ENCODE peak calls at places on chromosomes 3 and 15, in six cellular contexts. One of them, this sample, is unnamed. For H3K9me3 and H3K4me1, the result is how much of the 10 kb centered on the place peaks cover.

GRCh38 chr15:31925541-31925940 is 104.8 kb upstream of the CHRNA7 start:
- DNase-seq in mammary epithelial cell: no peak
- DNase-seq in neuronal stem cell: no peak
- DNase-seq in lower lobe of right lung: no peak
- DNase-seq in aorta: no peak
- DNase-seq in body of pancreas: no peak
- DNase-seq in this sample: no peak

GRCh38 chr3:4503050-4503449 is 9.9 kb downstream of the ITPR1 start:
- DNase-seq in mammary epithelial cell: no peak
- DNase-seq in neuronal stem cell: no peak
- DNase-seq in lower lobe of right lung: no peak
- DNase-seq in aorta: no peak
- DNase-seq in body of pancreas: no peak
- DNase-seq in this sample: no peak

GRCh38 chr3:82033186-82033585 is 271.7 kb upstream of the GBE1 start:
- DNase-seq in mammary epithelial cell: no peak
- DNase-seq in neuronal stem cell: no peak
- DNase-seq in lower lobe of right lung: no peak
- DNase-seq in aorta: no peak
- DNase-seq in body of pancreas: no peak
- DNase-seq in this sample: no peak

GRCh38 chr3:99013794-99014315 is 112.4 kb upstream of the DCBLD2 start:
- DNase-seq in mammary epithelial cell: peak
- DNase-seq in neuronal stem cell: no peak
- DNase-seq in lower lobe of right lung: no peak
- DNase-seq in aorta: no peak
- DNase-seq in body of pancreas: no peak
- DNase-seq in this sample: no peak

GRCh38 chr3:13718437-13718836 is 161.4 kb downstream of the WNT7A start:
- DNase-seq in mammary epithelial cell: no peak
- DNase-seq in neuronal stem cell: no peak
- DNase-seq in lower lobe of right lung: no peak
- DNase-seq in aorta: peak
- DNase-seq in body of pancreas: no peak
- DNase-seq in this sample: no peak

GRCh38 chr15:47196057-47196456 is 521.2 kb upstream of the SEMA6D start:
- DNase-seq in mammary epithelial cell: peak
- DNase-seq in neuronal stem cell: peak
- DNase-seq in lower lobe of right lung: peak
- DNase-seq in aorta: peak
- DNase-seq in body of pancreas: peak
- DNase-seq in this sample: peak

GRCh38 chr3:85821130-85821756 is 862.5 kb downstream of the CADM2 start:
- DNase-seq in mammary epithelial cell: peak
- DNase-seq in neuronal stem cell: peak
- DNase-seq in lower lobe of right lung: no peak
- DNase-seq in aorta: no peak
- DNase-seq in body of pancreas: peak
- DNase-seq in this sample: no peak

GRCh38 chr3:187841552-187841951 is 96.3 kb upstream of the BCL6 start:
- DNase-seq in mammary epithelial cell: peak
- DNase-seq in neuronal stem cell: peak
- DNase-seq in lower lobe of right lung: no peak
- DNase-seq in aorta: no peak
- DNase-seq in body of pancreas: no peak
- DNase-seq in this sample: no peak

GRCh38 chr3:134473868-134474546 is 11.8 kb downstream of the ANAPC13 start:
- DNase-seq in mammary epithelial cell: peak
- DNase-seq in neuronal stem cell: peak
- DNase-seq in lower lobe of right lung: no peak
- DNase-seq in aorta: peak
- DNase-seq in body of pancreas: peak
- DNase-seq in this sample: peak

GRCh38 chr3:14265246-14265962 is 86.8 kb downstream of the LSM3 start:
- DNase-seq in mammary epithelial cell: no peak
- DNase-seq in neuronal stem cell: no peak
- DNase-seq in lower lobe of right lung: no peak
- DNase-seq in aorta: peak
- DNase-seq in body of pancreas: no peak
- DNase-seq in this sample: no peak

GRCh38 chr3:55483196-55484095 is 3.7 kb downstream of the WNT5A start:
- DNase-seq in mammary epithelial cell: no peak
- DNase-seq in neuronal stem cell: peak
- DNase-seq in lower lobe of right lung: no peak
- DNase-seq in aorta: no peak
- DNase-seq in body of pancreas: no peak
- DNase-seq in this sample: no peak

GRCh38 chr3:194572131-194572789 is 61.0 kb downstream of the TMEM44 start:
- DNase-seq in mammary epithelial cell: peak
- DNase-seq in neuronal stem cell: no peak
- DNase-seq in lower lobe of right lung: no peak
- DNase-seq in aorta: peak
- DNase-seq in body of pancreas: peak
- DNase-seq in this sample: no peak

GRCh38 chr3:135655328-135655727 is 310.2 kb upstream of the PPP2R3A start:
- DNase-seq in mammary epithelial cell: no peak
- DNase-seq in neuronal stem cell: no peak
- DNase-seq in lower lobe of right lung: no peak
- DNase-seq in aorta: no peak
- DNase-seq in body of pancreas: no peak
- DNase-seq in this sample: no peak

GRCh38 chr3:161066926-161067325 is 38.2 kb downstream of the B3GALNT1 start:
- DNase-seq in mammary epithelial cell: no peak
- DNase-seq in neuronal stem cell: no peak
- DNase-seq in lower lobe of right lung: no peak
- DNase-seq in aorta: no peak
- DNase-seq in body of pancreas: no peak
- DNase-seq in this sample: no peak

GRCh38 chr3:72255736-72256559 is 471.0 kb upstream of the PROK2 start:
- DNase-seq in mammary epithelial cell: peak
- DNase-seq in neuronal stem cell: no peak
- DNase-seq in lower lobe of right lung: peak
- DNase-seq in aorta: no peak
- DNase-seq in body of pancreas: peak
- DNase-seq in this sample: peak

GRCh38 chr15:65954289-65954741 is 85.0 kb downstream of the RAB11A start:
- DNase-seq in mammary epithelial cell: peak
- DNase-seq in neuronal stem cell: no peak
- DNase-seq in lower lobe of right lung: no peak
- DNase-seq in aorta: no peak
- DNase-seq in body of pancreas: no peak
- DNase-seq in this sample: no peak

GRCh38 chr3:30073622-30074021 is 532.8 kb upstream of the TGFBR2 start:
- DNase-seq in mammary epithelial cell: peak
- DNase-seq in neuronal stem cell: no peak
- DNase-seq in lower lobe of right lung: no peak
- DNase-seq in aorta: no peak
- DNase-seq in body of pancreas: no peak
- DNase-seq in this sample: no peak

GRCh38 chr15:62469478-62469873 is 304.4 kb upstream of the C2CD4B start:
- DNase-seq in mammary epithelial cell: no peak
- DNase-seq in neuronal stem cell: no peak
- DNase-seq in lower lobe of right lung: no peak
- DNase-seq in aorta: no peak
- DNase-seq in body of pancreas: no peak
- DNase-seq in this sample: no peak

GRCh38 chr3:153273767-153274443 is 111.9 kb downstream of the RAP2B start:
- DNase-seq in mammary epithelial cell: peak
- DNase-seq in neuronal stem cell: no peak
- DNase-seq in lower lobe of right lung: no peak
- DNase-seq in aorta: no peak
- DNase-seq in body of pancreas: no peak
- DNase-seq in this sample: no peak

GRCh38 chr3:170331143-170331542 is 26.4 kb upstream of the SKIL start:
- DNase-seq in mammary epithelial cell: no peak
- DNase-seq in neuronal stem cell: no peak
- DNase-seq in lower lobe of right lung: no peak
- DNase-seq in aorta: no peak
- DNase-seq in body of pancreas: peak
- DNase-seq in this sample: no peak

GRCh38 chr15:45174577-45174976 is 13.2 kb downstream of the SHF start:
- DNase-seq in mammary epithelial cell: no peak
- DNase-seq in neuronal stem cell: no peak
- DNase-seq in lower lobe of right lung: no peak
- DNase-seq in aorta: no peak
- DNase-seq in body of pancreas: no peak
- DNase-seq in this sample: no peak

GRCh38 chr15:38879909-38880471 is 315.4 kb upstream of the RASGRP1 start:
- DNase-seq in mammary epithelial cell: no peak
- DNase-seq in neuronal stem cell: no peak
- DNase-seq in lower lobe of right lung: no peak
- DNase-seq in aorta: no peak
- DNase-seq in body of pancreas: peak
- DNase-seq in this sample: no peak

GRCh38 chr3:126599101-126599500 is 40.4 kb upstream of the C3orf22 start:
- DNase-seq in mammary epithelial cell: no peak
- DNase-seq in neuronal stem cell: no peak
- DNase-seq in lower lobe of right lung: no peak
- DNase-seq in aorta: no peak
- DNase-seq in body of pancreas: no peak
- DNase-seq in this sample: no peak

GRCh38 chr15:43225201-43225949 is 4.6 kb upstream of the EPB42 start:
- DNase-seq in mammary epithelial cell: peak
- DNase-seq in neuronal stem cell: peak
- DNase-seq in lower lobe of right lung: no peak
- DNase-seq in aorta: no peak
- DNase-seq in body of pancreas: peak
- DNase-seq in this sample: peak

GRCh38 chr3:187669675-187670504 is at the start of gene SST:
- DNase-seq in mammary epithelial cell: peak
- DNase-seq in neuronal stem cell: peak
- DNase-seq in lower lobe of right lung: peak
- DNase-seq in aorta: peak
- DNase-seq in body of pancreas: peak
- DNase-seq in this sample: no peak

GRCh38 chr3:82100378-82100777 is 338.9 kb upstream of the GBE1 start:
- DNase-seq in mammary epithelial cell: peak
- DNase-seq in neuronal stem cell: peak
- DNase-seq in lower lobe of right lung: no peak
- DNase-seq in aorta: no peak
- DNase-seq in body of pancreas: no peak
- DNase-seq in this sample: no peak

DNA sequence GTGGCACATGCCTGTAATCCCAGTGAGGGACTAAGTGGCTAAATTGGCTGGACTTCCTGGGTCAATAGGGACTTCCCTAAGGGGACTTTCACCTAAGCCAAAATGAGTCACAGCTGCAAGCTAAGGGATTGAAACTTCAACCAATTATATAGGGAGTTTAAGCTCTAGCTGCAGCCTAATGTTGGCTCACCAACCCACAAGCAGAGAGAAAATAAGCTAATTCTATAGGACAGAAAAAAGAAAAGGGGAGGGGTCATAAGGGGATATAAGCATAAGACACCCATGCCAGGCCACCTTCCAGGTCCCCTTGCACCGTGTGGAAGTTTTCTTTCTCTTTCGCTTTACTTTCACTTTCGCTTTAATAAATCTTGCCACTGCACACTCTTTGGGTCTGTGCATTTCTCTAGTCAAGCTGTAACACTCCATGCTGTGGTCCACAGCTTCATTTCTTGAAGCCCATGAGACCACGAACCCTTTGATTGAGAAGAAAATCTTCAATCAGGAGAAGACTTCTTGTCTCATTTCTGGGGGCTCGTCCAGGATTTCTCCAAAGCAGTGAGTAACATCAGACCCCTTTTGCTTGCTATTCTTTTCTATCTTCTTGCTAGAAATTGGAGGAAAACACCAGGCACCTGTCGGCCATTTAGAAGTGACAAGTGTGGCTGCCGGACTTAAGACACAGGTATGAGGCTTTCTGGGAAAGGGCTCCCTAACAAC is 192.3 kb downstream of the IGSF11 start:
- DNase-seq in mammary epithelial cell: no peak
- DNase-seq in neuronal stem cell: peak
- DNase-seq in lower lobe of right lung: no peak
- DNase-seq in aorta: no peak
- DNase-seq in body of pancreas: no peak
- DNase-seq in this sample: no peak
- H3K9me3 ChIP-seq in mammary epithelial cell: under half
- H3K9me3 ChIP-seq in neuronal stem cell: under half
- H3K9me3 ChIP-seq in lower lobe of right lung: under half
- H3K9me3 ChIP-seq in aorta: under half
- H3K9me3 ChIP-seq in body of pancreas: under half
- H3K9me3 ChIP-seq in this sample: under half

GRCh38 chr3:139534992-139535879 is 4.3 kb downstream of the RBP1 start:
- DNase-seq in mammary epithelial cell: peak
- DNase-seq in neuronal stem cell: no peak
- DNase-seq in lower lobe of right lung: no peak
- DNase-seq in aorta: peak
- DNase-seq in body of pancreas: peak
- DNase-seq in this sample: no peak
- H3K4me1 ChIP-seq in mammary epithelial cell: half or more
- H3K4me1 ChIP-seq in neuronal stem cell: under half
- H3K4me1 ChIP-seq in lower lobe of right lung: under half
- H3K4me1 ChIP-seq in aorta: under half
- H3K4me1 ChIP-seq in body of pancreas: half or more
- H3K4me1 ChIP-seq in this sample: under half

DNA sequence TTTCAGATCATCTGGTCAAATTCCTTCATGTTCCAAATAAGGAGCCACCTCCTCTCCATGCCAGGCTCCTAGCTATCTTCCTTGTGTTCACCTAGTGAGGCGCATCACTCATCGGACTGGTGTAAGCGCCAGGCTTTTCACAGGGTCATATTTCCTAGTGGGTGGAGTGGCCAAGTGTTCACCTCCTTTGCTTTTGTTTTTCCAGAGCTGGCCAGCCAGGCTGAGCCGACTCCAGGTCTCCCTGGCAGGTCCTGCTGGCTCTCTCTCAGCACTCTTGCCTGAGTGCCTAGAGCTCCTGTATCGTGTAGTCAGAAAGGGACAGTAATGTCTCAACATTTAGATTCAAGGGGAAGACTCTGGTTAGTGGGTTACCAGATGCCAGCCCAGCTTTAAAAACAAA is 31.0 kb downstream of the HEG1 start:
- DNase-seq in mammary epithelial cell: no peak
- DNase-seq in neuronal stem cell: no peak
- DNase-seq in lower lobe of right lung: no peak
- DNase-seq in aorta: no peak
- DNase-seq in body of pancreas: no peak
- DNase-seq in this sample: no peak
- H3K9me3 ChIP-seq in mammary epithelial cell: under half
- H3K9me3 ChIP-seq in neuronal stem cell: under half
- H3K9me3 ChIP-seq in lower lobe of right lung: under half
- H3K9me3 ChIP-seq in aorta: under half
- H3K9me3 ChIP-seq in body of pancreas: under half
- H3K9me3 ChIP-seq in this sample: under half

GRCh38 chr3:23991236-23992050 is 46.4 kb downstream of the NR1D2 start:
- DNase-seq in mammary epithelial cell: no peak
- DNase-seq in neuronal stem cell: no peak
- DNase-seq in lower lobe of right lung: no peak
- DNase-seq in aorta: no peak
- DNase-seq in body of pancreas: no peak
- DNase-seq in this sample: no peak
- H3K4me1 ChIP-seq in mammary epithelial cell: under half
- H3K4me1 ChIP-seq in neuronal stem cell: under half
- H3K4me1 ChIP-seq in lower lobe of right lung: under half
- H3K4me1 ChIP-seq in aorta: under half
- H3K4me1 ChIP-seq in body of pancreas: under half
- H3K4me1 ChIP-seq in this sample: under half